ENCODE peak calls at places on chromosomes 2 and 18, in nine cellular contexts. U is aorta, F is kidney epithelial cell, E is pancreas, Q is psoas muscle, S is fibroblast of lung, X is ovary, K is BJ, P is MM.1S. O is an unnamed sample. For H3K36me3, the result is how much of the 10 kb centered on the place peaks cover.

GRCh38 chr2:148926291-148926961 is 51.4 kb downstream of the KIF5C start:
- DNase-seq in U (no peak), F (no peak), E (peak), Q (no peak), S (peak), X (no peak), K (no peak), P (peak), O (peak)

GRCh38 chr2:239407112-239407511 is 6.3 kb upstream of the HDAC4 start:
- DNase-seq in U (no peak), F (no peak), E (no peak), Q (no peak), S (no peak), X (no peak), K (no peak), P (no peak), O (no peak)

GRCh38 chr2:39787950-39788349 is 8.9 kb upstream of the THUMPD2 start:
- DNase-seq in U (no peak), F (no peak), E (no peak), Q (no peak), S (no peak), X (no peak), K (no peak), P (no peak), O (no peak)

GRCh38 chr18:28606686-28607085 is 429.8 kb upstream of the CDH2 start:
- DNase-seq in U (no peak), F (no peak), E (no peak), Q (no peak), S (no peak), X (no peak), K (no peak), P (no peak), O (no peak)

GRCh38 chr2:217166241-217166640 is 306.4 kb upstream of the TNP1 start:
- DNase-seq in U (no peak), F (peak), E (no peak), Q (no peak), S (peak), X (no peak), K (no peak), P (peak), O (peak)

GRCh38 chr2:241816431-241817121 is 7.6 kb downstream of the NEU4 start:
- DNase-seq in U (peak), F (no peak), E (no peak), Q (peak), S (no peak), X (no peak), K (no peak), P (no peak), O (no peak)

GRCh38 chr2:202034249-202035088 is 814 bp downstream of the FZD7 start:
- DNase-seq in U (peak), F (no peak), E (peak), Q (peak), S (peak), X (peak), K (no peak), P (peak), O (no peak)

GRCh38 chr18:11674119-11674518 is 14.9 kb upstream of the GNAL start:
- DNase-seq in U (no peak), F (no peak), E (no peak), Q (no peak), S (no peak), X (no peak), K (no peak), P (no peak), O (no peak)

GRCh38 chr2:200575957-200576356 is 9.9 kb upstream of the AOX1 start:
- DNase-seq in U (no peak), F (no peak), E (no peak), Q (no peak), S (no peak), X (no peak), K (no peak), P (peak), O (no peak)

GRCh38 chr2:1972428-1972827 is 228.1 kb upstream of the PXDN start:
- DNase-seq in U (no peak), F (no peak), E (peak), Q (no peak), S (peak), X (no peak), K (peak), P (no peak), O (no peak)

GRCh38 chr18:73793386-73793785 is 354.2 kb downstream of the FBXO15 start:
- DNase-seq in U (no peak), F (no peak), E (no peak), Q (no peak), S (peak), X (no peak), K (no peak), P (no peak), O (no peak)

GRCh38 chr18:11658989-11659388 is 30.1 kb upstream of the GNAL start:
- DNase-seq in U (no peak), F (no peak), E (no peak), Q (no peak), S (no peak), X (no peak), K (no peak), P (no peak), O (no peak)

GRCh38 chr2:10072656-10073480 is 7.3 kb downstream of the CYS1 start:
- DNase-seq in U (peak), F (no peak), E (peak), Q (peak), S (peak), X (peak), K (no peak), P (peak), O (no peak)

GRCh38 chr2:130376433-130377293 is 20.8 kb downstream of the PTPN18 start:
- DNase-seq in U (no peak), F (no peak), E (no peak), Q (no peak), S (no peak), X (no peak), K (no peak), P (peak), O (no peak)

GRCh38 chr2:128421286-128421685 is 102.6 kb upstream of the HS6ST1 start:
- DNase-seq in U (peak), F (no peak), E (peak), Q (no peak), S (no peak), X (no peak), K (no peak), P (no peak), O (no peak)

GRCh38 chr2:218876562-218877219 is 4.0 kb upstream of the WNT10A start:
- DNase-seq in U (peak), F (no peak), E (peak), Q (no peak), S (peak), X (no peak), K (no peak), P (peak), O (no peak)

GRCh38 chr2:67322361-67323001 is 74.7 kb upstream of the ETAA1 start:
- DNase-seq in U (peak), F (peak), E (peak), Q (no peak), S (peak), X (peak), K (no peak), P (peak), O (no peak)

GRCh38 chr18:12393998-12394397 is 13.7 kb upstream of the PRELID3A start:
- DNase-seq in U (no peak), F (no peak), E (no peak), Q (no peak), S (no peak), X (no peak), K (no peak), P (no peak), O (no peak)

GRCh38 chr2:57934659-57935058 is 111.9 kb upstream of the VRK2 start:
- DNase-seq in U (no peak), F (no peak), E (no peak), Q (no peak), S (no peak), X (no peak), K (no peak), P (no peak), O (no peak)

GRCh38 chr18:9613550-9614400 is 584 bp downstream of the PPP4R1 start:
- DNase-seq in U (peak), F (no peak), E (peak), Q (peak), S (peak), X (peak), K (no peak), P (peak), O (no peak)

GRCh38 chr2:222603501-222603900 is 52.4 kb downstream of the FARSB start:
- DNase-seq in U (no peak), F (no peak), E (no peak), Q (no peak), S (no peak), X (no peak), K (no peak), P (no peak), O (no peak)

GRCh38 chr2:86413296-86414085 is 27.7 kb upstream of the KDM3A start:
- DNase-seq in U (no peak), F (no peak), E (no peak), Q (no peak), S (no peak), X (no peak), K (no peak), P (no peak), O (no peak)

GRCh38 chr2:77746780-77747179 is 224.6 kb upstream of the LRRTM4 start:
- DNase-seq in U (no peak), F (no peak), E (no peak), Q (no peak), S (no peak), X (no peak), K (no peak), P (no peak), O (no peak)

GRCh38 chr2:71303849-71304248 is 27.7 kb upstream of the ZNF638 start:
- DNase-seq in U (no peak), F (no peak), E (no peak), Q (no peak), S (peak), X (no peak), K (no peak), P (no peak), O (no peak)

GRCh38 chr2:236178921-236179652 is 10.9 kb upstream of the GBX2 start:
- DNase-seq in U (no peak), F (no peak), E (no peak), Q (no peak), S (peak), X (no peak), K (no peak), P (no peak), O (no peak)

GRCh38 chr2:233081731-233082221 is 21.6 kb downstream of the INPP5D start:
- DNase-seq in U (peak), F (no peak), E (no peak), Q (no peak), S (no peak), X (no peak), K (no peak), P (no peak), O (no peak)

GRCh38 chr2:54648256-54648655 is 75.2 kb upstream of the EML6 start:
- DNase-seq in U (no peak), F (no peak), E (no peak), Q (no peak), S (no peak), X (no peak), K (no peak), P (no peak), O (no peak)
- H3K36me3 ChIP-seq in U (under half), F (under half), E (under half), Q (under half), S (under half), X (under half), K (under half), P (under half), O (half or more)

GRCh38 chr2:159064446-159065301 is 96.2 kb downstream of the TANC1 start:
- DNase-seq in U (no peak), F (peak), E (no peak), Q (no peak), S (peak), X (no peak), K (no peak), P (no peak), O (no peak)
- H3K4me3 ChIP-seq in U (no peak), F (no peak), E (no peak), Q (no peak), S (no peak), X (no peak), K (no peak), P (no peak), O (no peak)

GRCh38 chr2:178123163-178123562 is 10.9 kb downstream of the RBM45 start:
- DNase-seq in U (no peak), F (no peak), E (no peak), Q (no peak), S (no peak), X (no peak), K (no peak), P (no peak), O (no peak)
- H3K36me3 ChIP-seq in U (under half), F (under half), E (under half), Q (under half), S (under half), X (under half), K (under half), P (under half), O (under half)

GRCh38 chr2:153291718-153292117 is 186.8 kb downstream of the RPRM start:
- DNase-seq in U (no peak), F (no peak), E (no peak), Q (no peak), S (no peak), X (no peak), K (no peak), P (no peak), O (no peak)

GRCh38 chr2:153287109-153287801 is 191.3 kb downstream of the RPRM start:
- DNase-seq in U (no peak), F (no peak), E (no peak), Q (no peak), S (no peak), X (no peak), K (no peak), P (no peak), O (peak)
- H3K4me3 ChIP-seq in U (no peak), F (peak), E (no peak), Q (no peak), S (no peak), X (no peak), K (no peak), P (no peak), O (no peak)

GRCh38 chr2:121346886-121347285 is 61.9 kb upstream of the TFCP2L1 start:
- DNase-seq in U (no peak), F (no peak), E (no peak), Q (no peak), S (no peak), X (no peak), K (no peak), P (no peak), O (no peak)

GRCh38 chr2:121345887-121346286 is 60.9 kb upstream of the TFCP2L1 start:
- DNase-seq in U (no peak), F (no peak), E (no peak), Q (no peak), S (no peak), X (no peak), K (no peak), P (no peak), O (no peak)

GRCh38 chr2:121348128-121348740 is 63.2 kb upstream of the TFCP2L1 start:
- DNase-seq in U (no peak), F (no peak), E (no peak), Q (no peak), S (no peak), X (no peak), K (no peak), P (no peak), O (no peak)

GRCh38 chr2:121345101-121345500 is 60.1 kb upstream of the TFCP2L1 start:
- DNase-seq in U (no peak), F (no peak), E (no peak), Q (no peak), S (no peak), X (no peak), K (no peak), P (no peak), O (no peak)

GRCh38 chr2:121346407-121346806 is 61.4 kb upstream of the TFCP2L1 start:
- DNase-seq in U (no peak), F (no peak), E (no peak), Q (no peak), S (no peak), X (no peak), K (no peak), P (no peak), O (no peak)
- H3K36me3 ChIP-seq in U (under half), F (under half), E (under half), Q (under half), S (under half), X (under half), K (under half), P (under half), O (under half)

GRCh38 chr18:37334494-37335125 is 231.0 kb downstream of the CELF4 start:
- DNase-seq in U (no peak), F (no peak), E (no peak), Q (no peak), S (peak), X (no peak), K (peak), P (no peak), O (no peak)
- H3K4me3 ChIP-seq in U (no peak), F (no peak), E (no peak), Q (no peak), S (no peak), X (no peak), K (no peak), P (no peak), O (no peak)

GRCh38 chr2:100041385-100041784 is 101.0 kb downstream of the AFF3 start:
- DNase-seq in U (no peak), F (no peak), E (no peak), Q (no peak), S (no peak), X (no peak), K (no peak), P (no peak), O (no peak)

GRCh38 chr2:100038019-100038418 is 104.4 kb downstream of the AFF3 start:
- DNase-seq in U (no peak), F (no peak), E (no peak), Q (no peak), S (no peak), X (no peak), K (no peak), P (no peak), O (no peak)

GRCh38 chr2:100036793-100037192 is 105.6 kb downstream of the AFF3 start:
- DNase-seq in U (no peak), F (no peak), E (no peak), Q (no peak), S (no peak), X (no peak), K (no peak), P (no peak), O (no peak)

GRCh38 chr2:100041946-100042345 is 100.4 kb downstream of the AFF3 start:
- DNase-seq in U (no peak), F (no peak), E (no peak), Q (no peak), S (no peak), X (no peak), K (no peak), P (no peak), O (no peak)

GRCh38 chr2:100039291-100039985 is 103.0 kb downstream of the AFF3 start:
- DNase-seq in U (no peak), F (no peak), E (no peak), Q (no peak), S (no peak), X (no peak), K (no peak), P (no peak), O (no peak)
- H3K36me3 ChIP-seq in U (under half), F (under half), E (under half), Q (under half), S (under half), X (under half), K (under half), P (under half), O (under half)

GRCh38 chr18:58255701-58256311 is 211.8 kb downstream of the NEDD4L start:
- DNase-seq in U (no peak), F (no peak), E (peak), Q (peak), S (no peak), X (no peak), K (no peak), P (no peak), O (no peak)
- H3K4me3 ChIP-seq in U (no peak), F (no peak), E (no peak), Q (peak), S (no peak), X (no peak), K (no peak), P (no peak), O (no peak)

GRCh38 chr2:20738789-20739188 is 71.8 kb downstream of the GDF7 start:
- DNase-seq in U (no peak), F (no peak), E (no peak), Q (no peak), S (no peak), X (no peak), K (no peak), P (no peak), O (no peak)

GRCh38 chr2:20737505-20737904 is 70.6 kb downstream of the GDF7 start:
- DNase-seq in U (no peak), F (no peak), E (no peak), Q (no peak), S (no peak), X (no peak), K (no peak), P (peak), O (no peak)
- H3K36me3 ChIP-seq in U (under half), F (under half), E (under half), Q (under half), S (under half), X (under half), K (under half), P (under half), O (under half)